ENCODE peak calls at places on chromosomes 11 and 22, in four cellular contexts. O, Y, E and J are unnamed samples. For H3K4me1, the result is how much of the 10 kb centered on the place peaks cover.

GRCh38 chr11:103601230-103601846 is 435.1 kb upstream of the DDI1 start:
- DNase-seq in O (peak), E (peak), Y (no peak), J (peak)

GRCh38 chr11:57638811-57639320 is 10.8 kb downstream of the YPEL4 start:
- DNase-seq in Y (no peak), O (no peak), E (no peak), J (no peak)

GRCh38 chr11:114228401-114229061 is 67.7 kb upstream of the NNMT start:
- DNase-seq in O (no peak), E (no peak), Y (no peak), J (no peak)

GRCh38 chr11:109939176-109939810 is 153.9 kb upstream of the ZC3H12C start:
- DNase-seq in O (peak), Y (no peak), E (peak), J (peak)

GRCh38 chr11:115264278-115264677 is 239.9 kb downstream of the CADM1 start:
- DNase-seq in Y (no peak), E (no peak), O (no peak), J (no peak)

GRCh38 chr11:72755794-72756285 is 3.6 kb upstream of the ARAP1 start:
- DNase-seq in E (no peak), Y (no peak), O (no peak), J (no peak)

GRCh38 chr11:60946601-60947265 is 5.2 kb downstream of the SLC15A3 start:
- DNase-seq in E (no peak), Y (no peak), O (no peak), J (no peak)

GRCh38 chr22:37400719-37401118 is 26.6 kb downstream of the ELFN2 start:
- DNase-seq in O (no peak), E (no peak), Y (no peak), J (no peak)

GRCh38 chr11:106507645-106508306 is 430.3 kb downstream of the AASDHPPT start:
- DNase-seq in E (no peak), Y (no peak), O (no peak), J (no peak)

GRCh38 chr11:2163428-2163978 is 2.5 kb upstream of the INS start:
- DNase-seq in O (no peak), Y (no peak), E (no peak), J (no peak)

GRCh38 chr11:35063453-35063852 is 75.5 kb upstream of the CD44 start:
- DNase-seq in E (no peak), Y (no peak), O (no peak), J (no peak)

GRCh38 chr11:10354389-10354788 is 49.5 kb downstream of the ADM start:
- DNase-seq in Y (no peak), O (no peak), E (no peak), J (no peak)

GRCh38 chr11:128448981-128449713 is 138.2 kb downstream of the ETS1 start:
- DNase-seq in O (no peak), Y (no peak), E (peak), J (no peak)

GRCh38 chr22:49435596-49435995 is 392.1 kb downstream of the BRD1 start:
- DNase-seq in E (no peak), O (no peak), Y (no peak), J (no peak)

GRCh38 chr11:130765951-130766649 is 150.2 kb downstream of the SNX19 start:
- DNase-seq in Y (no peak), O (no peak), E (no peak), J (no peak)

GRCh38 chr11:36684840-36685800 is 87.1 kb upstream of the RAG2 start:
- DNase-seq in O (no peak), E (no peak), Y (no peak), J (no peak)

GRCh38 chr11:27761356-27761755 is 61.1 kb upstream of the BDNF start:
- DNase-seq in O (no peak), Y (no peak), E (no peak), J (no peak)

GRCh38 chr11:74141274-74141695 is 29.5 kb downstream of the C2CD3 start:
- DNase-seq in O (peak), E (no peak), Y (no peak), J (no peak)

GRCh38 chr11:43868852-43869567 is 11.6 kb upstream of the ALKBH3 start:
- DNase-seq in O (peak), Y (no peak), E (peak), J (no peak)

GRCh38 chr11:117700551-117700950 is 96.5 kb downstream of the DSCAML1 start:
- DNase-seq in O (no peak), Y (no peak), E (no peak), J (no peak)

GRCh38 chr11:83070878-83071640 is 638 bp downstream of the RAB30 start:
- DNase-seq in O (no peak), E (peak), Y (peak), J (peak)

GRCh38 chr22:30253205-30253852 is 6.8 kb upstream of the LIF start:
- DNase-seq in Y (peak), E (peak), O (no peak), J (peak)

GRCh38 chr22:46801331-46801811 is 38.9 kb downstream of the TBC1D22A start:
- DNase-seq in Y (no peak), O (no peak), E (no peak), J (no peak)

GRCh38 chr22:44373234-44373633 is 60.5 kb upstream of the SHISAL1 start:
- DNase-seq in O (no peak), Y (peak), E (no peak), J (no peak)

GRCh38 chr11:116986521-116987105 is 111.6 kb downstream of the SIK3 start:
- DNase-seq in O (peak), E (peak), Y (no peak), J (no peak)

GRCh38 chr11:64204464-64204989 is 2.0 kb upstream of the FERMT3 start:
- DNase-seq in E (peak), O (peak), Y (peak), J (peak)

GRCh38 chr11:78083036-78083435 is 3.4 kb upstream of the NDUFC2 start:
- DNase-seq in O (no peak), Y (no peak), E (peak), J (no peak)

GRCh38 chr11:57031541-57031940 is 42.8 kb downstream of the OR5AK2 start:
- DNase-seq in Y (no peak), E (peak), O (no peak), J (no peak)

GRCh38 chr11:76629853-76630599 is 40.5 kb downstream of the LRRC32 start:
- DNase-seq in E (peak), O (no peak), Y (peak), J (no peak)

GRCh38 chr11:76628408-76628947 is 42.1 kb downstream of the LRRC32 start:
- DNase-seq in O (no peak), E (no peak), Y (no peak), J (no peak)

GRCh38 chr11:76630600-76630999 is 39.9 kb downstream of the LRRC32 start:
- DNase-seq in E (no peak), O (no peak), Y (no peak), J (no peak)

GRCh38 chr11:76627541-76628082 is 42.9 kb downstream of the LRRC32 start:
- DNase-seq in Y (no peak), O (no peak), E (no peak), J (no peak)

DNA sequence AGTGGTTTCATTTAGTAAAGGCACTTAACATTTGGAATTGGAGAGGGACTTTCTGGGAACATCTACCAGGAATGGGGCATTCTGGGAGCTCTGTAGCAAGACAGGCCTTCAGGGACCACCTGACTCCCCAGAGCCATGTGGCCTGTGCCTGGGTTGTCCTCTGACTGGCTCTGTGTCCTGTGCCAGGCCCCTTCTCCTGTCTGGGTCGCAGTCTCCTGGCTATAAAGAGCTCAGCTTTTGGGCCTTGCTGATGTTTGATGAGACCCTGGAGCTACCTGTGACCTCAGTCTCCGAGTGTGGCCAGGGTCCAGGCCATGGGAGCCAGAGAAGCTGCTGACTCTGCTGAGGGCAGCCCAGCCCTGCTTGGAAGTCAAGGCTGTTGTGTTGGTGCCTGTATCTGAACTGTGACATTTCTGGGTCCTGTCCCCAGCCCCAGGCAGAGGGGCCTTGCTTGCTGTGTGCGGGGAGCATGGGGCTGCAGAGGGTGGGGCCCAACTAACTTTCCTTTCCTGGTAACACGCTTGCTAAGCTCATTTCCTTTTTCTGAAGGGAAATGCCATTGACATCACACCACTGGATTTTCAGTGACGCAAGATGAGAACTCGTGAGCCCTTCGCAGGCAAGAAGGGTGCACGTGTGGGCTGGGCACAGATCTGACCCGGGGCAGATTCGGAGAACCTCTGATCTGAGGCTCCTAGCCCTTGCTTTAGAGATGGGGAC is 41.3 kb downstream of the LRRC32 start:
- DNase-seq in Y (peak), O (no peak), E (peak), J (peak)
- H3K4me3 ChIP-seq in Y (no peak), O (no peak), E (no peak), J (no peak)

GRCh38 chr11:70078095-70078795 is at the start of gene ANO1:
- DNase-seq in O (no peak), Y (no peak), E (peak), J (peak)
- H3K27ac ChIP-seq in O (peak), Y (no peak), E (no peak), J (no peak)

DNA sequence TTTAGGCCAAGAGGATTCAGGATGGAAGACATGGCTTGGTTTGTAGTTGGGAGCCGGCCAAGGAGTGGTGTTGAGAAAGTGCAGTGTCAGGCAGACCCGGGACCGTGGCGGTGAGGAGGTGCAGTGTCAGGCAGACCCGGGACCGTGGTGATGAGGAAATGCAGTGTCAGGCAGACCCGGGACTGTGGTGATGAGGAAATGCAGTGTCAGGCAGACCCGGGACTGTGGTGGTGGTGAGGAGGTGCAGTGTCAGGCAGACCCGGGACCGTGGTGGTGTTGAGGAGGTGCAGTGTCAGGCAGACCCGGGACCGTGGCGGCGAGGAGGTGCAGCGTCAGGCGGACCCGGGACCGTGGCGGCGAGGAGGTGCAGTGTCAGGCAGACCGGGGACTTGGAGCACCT is 59.7 kb downstream of the LRP5 start:
- DNase-seq in E (peak), Y (no peak), O (no peak), J (no peak)
- H3K4me1 ChIP-seq in E (under half), Y (under half), O (under half), J (under half)

GRCh38 chr11:102551188-102551781 is 20.7 kb upstream of the MMP7 start:
- DNase-seq in O (no peak), E (no peak), Y (no peak), J (no peak)

GRCh38 chr11:102546427-102546826 is 15.9 kb upstream of the MMP7 start:
- DNase-seq in O (no peak), E (no peak), Y (no peak), J (no peak)

GRCh38 chr11:102546923-102547471 is 16.4 kb upstream of the MMP7 start:
- DNase-seq in O (no peak), Y (no peak), E (no peak), J (no peak)

GRCh38 chr11:102544594-102544993 is 14.0 kb upstream of the MMP7 start:
- DNase-seq in E (no peak), O (no peak), Y (no peak), J (no peak)

GRCh38 chr11:102545701-102546100 is 15.2 kb upstream of the MMP7 start:
- DNase-seq in E (no peak), Y (no peak), O (no peak), J (no peak)
- H3K4me3 ChIP-seq in E (no peak), Y (no peak), O (no peak), J (no peak)

DNA sequence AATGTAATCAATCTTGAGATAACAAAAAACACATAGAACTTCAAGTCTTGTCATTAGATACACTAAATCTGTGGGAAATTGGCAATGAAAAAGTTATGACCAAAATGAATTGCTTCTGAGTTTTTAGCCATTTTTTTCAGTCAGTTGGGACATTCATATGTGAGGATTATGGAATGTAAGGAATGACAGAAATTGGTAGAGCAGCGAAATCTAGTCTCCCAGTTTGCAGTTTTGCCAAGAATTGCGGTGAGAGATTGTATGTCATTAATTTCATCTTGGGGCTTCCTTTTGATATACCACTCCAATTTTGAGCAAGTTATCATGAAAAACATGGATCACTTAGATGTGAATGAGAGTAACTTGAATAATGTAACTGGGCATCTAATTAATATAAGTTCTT is 49.9 kb downstream of the SIK2 start:
- DNase-seq in E (peak), O (no peak), Y (no peak), J (no peak)
- H3K27ac ChIP-seq in E (no peak), O (peak), Y (no peak), J (no peak)

DNA sequence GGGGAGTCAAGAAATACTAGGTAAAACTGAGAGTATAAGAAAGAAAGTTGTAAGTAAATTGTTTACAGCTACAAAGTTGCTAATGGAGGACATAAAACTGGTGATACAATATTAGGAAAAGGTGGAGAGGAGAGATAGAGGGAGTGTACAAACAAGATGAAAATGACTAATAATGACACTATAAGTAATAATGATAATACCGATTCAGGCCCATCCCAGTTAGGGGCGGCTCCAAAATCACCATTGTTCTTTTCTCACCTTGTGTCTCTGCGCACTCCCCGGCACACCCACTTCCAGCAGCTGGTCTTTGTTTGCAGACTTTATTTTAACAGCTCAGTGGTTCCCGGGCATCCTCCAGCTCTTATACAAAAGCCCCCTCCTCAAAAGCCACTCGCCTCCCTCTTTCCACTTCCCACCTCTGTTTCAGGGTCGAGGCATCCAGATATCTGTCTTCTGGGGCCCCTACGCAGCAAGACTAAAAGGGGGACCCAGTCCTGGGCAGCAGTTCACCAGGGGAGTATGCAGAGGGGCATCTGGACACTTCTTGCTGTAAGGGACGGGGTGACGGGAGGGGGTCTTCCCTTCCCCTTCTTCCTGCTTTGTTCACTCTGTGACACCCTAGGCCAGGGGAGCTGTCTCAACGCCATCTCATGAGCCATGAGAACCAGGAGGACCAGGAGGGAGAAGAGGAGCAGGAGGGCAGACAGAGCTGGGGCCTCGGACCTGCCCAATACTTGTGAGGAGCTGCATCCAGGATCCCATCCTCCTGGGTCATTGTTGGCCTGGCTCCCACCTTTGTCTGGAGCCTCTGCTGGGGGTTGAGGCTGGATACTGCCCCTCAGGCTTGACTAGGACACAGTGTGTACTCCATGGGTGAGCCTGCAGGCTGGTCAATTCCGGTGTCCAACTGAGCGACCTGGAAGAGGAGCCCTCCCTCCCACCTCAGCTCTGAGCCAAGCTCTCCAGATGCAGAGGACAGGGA is 2.7 kb downstream of the APOL2 start:
- DNase-seq in E (no peak), O (no peak), Y (no peak), J (no peak)
- H3K4me1 ChIP-seq in E (under half), O (under half), Y (under half), J (under half)

DNA sequence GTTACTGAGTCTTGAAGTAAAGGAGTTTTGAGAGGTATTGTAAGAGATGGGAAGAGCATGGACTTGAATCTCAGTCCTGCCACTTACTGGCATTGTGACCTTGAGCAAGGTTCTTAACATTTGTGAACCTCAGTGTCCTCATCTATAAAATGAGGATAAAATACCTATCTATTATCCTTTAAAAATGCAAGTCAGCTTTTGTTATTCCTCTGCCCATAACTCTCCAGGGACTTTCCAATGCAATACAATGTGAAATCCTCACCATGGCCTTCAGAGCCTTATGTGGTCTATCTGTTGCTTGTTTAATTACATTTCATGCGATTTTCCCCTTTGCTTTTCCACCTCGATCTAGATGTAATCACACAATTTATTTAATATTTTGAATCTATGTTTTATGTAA is 9.1 kb downstream of the TMEM135 start:
- DNase-seq in O (no peak), Y (no peak), E (no peak), J (no peak)
- H3K4me3 ChIP-seq in O (no peak), Y (no peak), E (no peak), J (no peak)

GRCh38 chr22:23816552-23816976 is 22.2 kb downstream of the DERL3 start:
- DNase-seq in O (no peak), E (no peak), Y (no peak), J (no peak)
- H3K27ac ChIP-seq in O (no peak), E (no peak), Y (no peak), J (no peak)

GRCh38 chr11:30610628-30611027 is 24.5 kb upstream of the MPPED2 start:
- DNase-seq in Y (no peak), E (no peak), O (no peak), J (no peak)
- H3K4me1 ChIP-seq in Y (under half), E (under half), O (under half), J (under half)